ENCODE peak calls at places on chromosomes 16 and 17, in six cellular contexts. K, N, X, W, C and P are unnamed samples.

GRCh38 chr17:27458524-27458908 is 2.3 kb downstream of the KSR1 start:
- DNase-seq in K (no peak), N (peak; percentile 74), X (no peak), W (no peak), C (peak; percentile 26), P (no peak)

GRCh38 chr17:62802531-62803205 is 5.4 kb downstream of the MARCHF10 start:
- DNase-seq in K (no peak), N (peak; percentile 27), X (peak; percentile 35), W (no peak), C (no peak), P (peak; percentile 61)

GRCh38 chr16:73610605-73611177 is 562.8 kb upstream of the ZFHX3 start:
- DNase-seq in K (no peak), N (no peak), X (no peak), W (no peak), C (no peak), P (no peak)

GRCh38 chr17:9575381-9576072 is at the start of gene STX8:
- DNase-seq in K (peak; percentile 87), N (peak; percentile 96), X (peak; percentile 93), W (peak; percentile 92), C (peak; percentile 69), P (peak; percentile 87)

GRCh38 chr16:22736791-22737190 is 77.2 kb upstream of the HS3ST2 start:
- DNase-seq in K (no peak), N (no peak), X (no peak), W (no peak), C (no peak), P (no peak)

GRCh38 chr17:21004016-21004930 is 38.5 kb downstream of the USP22 start:
- DNase-seq in K (no peak), N (no peak), X (no peak), W (no peak), C (no peak), P (no peak)

GRCh38 chr17:50480142-50480764 is 1.6 kb downstream of the RSAD1 start:
- DNase-seq in K (no peak), N (no peak), X (no peak), W (no peak), C (no peak), P (no peak)

GRCh38 chr16:83393196-83393981 is 414.4 kb upstream of the HSBP1 start:
- DNase-seq in K (peak; percentile 33), N (no peak), X (peak; percentile 66), W (no peak), C (no peak), P (no peak)

GRCh38 chr16:85042126-85042525 is 14.5 kb downstream of the KIAA0513 start:
- DNase-seq in K (no peak), N (no peak), X (no peak), W (no peak), C (no peak), P (no peak)

GRCh38 chr16:17921357-17921978 is 415.1 kb downstream of the NPIPA8 start:
- DNase-seq in K (no peak), N (peak; percentile 66), X (no peak), W (peak; percentile 73), C (no peak), P (peak; percentile 32)

GRCh38 chr17:27530791-27531391 is 74.6 kb downstream of the KSR1 start:
- DNase-seq in K (peak; percentile 64), N (no peak), X (peak; percentile 88), W (no peak), C (no peak), P (peak; percentile 48)

GRCh38 chr17:3732171-3732570 is 8.5 kb downstream of the HASPIN start:
- DNase-seq in K (peak; percentile 20), N (no peak), X (peak; percentile 29), W (no peak), C (no peak), P (no peak)

GRCh38 chr16:85395207-85395912 is 217.8 kb upstream of the GSE1 start:
- DNase-seq in K (peak; percentile 98), N (no peak), X (peak; percentile 99), W (peak; percentile 49), C (no peak), P (peak; percentile 67)

GRCh38 chr17:44786551-44787081 is 27.8 kb downstream of the ADAM11 start:
- DNase-seq in K (no peak), N (peak; percentile 34), X (no peak), W (no peak), C (no peak), P (no peak)

GRCh38 chr17:76196675-76197074 is 43.6 kb downstream of the RNF157 start:
- DNase-seq in K (no peak), N (no peak), X (no peak), W (no peak), C (no peak), P (no peak)

GRCh38 chr16:68040506-68041288 is 17.6 kb downstream of the DUS2 start:
- DNase-seq in K (peak; percentile 51), N (peak; percentile 90), X (peak; percentile 69), W (peak; percentile 96), C (peak; percentile 63), P (peak; percentile 87)

GRCh38 chr16:9039208-9039607 is 52.2 kb upstream of the HAPSTR1 start:
- DNase-seq in K (peak; percentile 55), N (no peak), X (peak; percentile 41), W (no peak), C (no peak), P (no peak)

GRCh38 chr17:16363749-16364536 is 10.7 kb upstream of the CENPV start:
- DNase-seq in K (peak; percentile 69), N (peak; percentile 87), X (peak; percentile 79), W (peak; percentile 88), C (peak; percentile 76), P (peak; percentile 63)

GRCh38 chr17:64491995-64492394 is 4.9 kb downstream of the POLG2 start:
- DNase-seq in K (peak; percentile 47), N (no peak), X (peak; percentile 49), W (no peak), C (no peak), P (no peak)

GRCh38 chr17:67585077-67585602 is 132.6 kb upstream of the NOL11 start:
- DNase-seq in K (peak; percentile 40), N (no peak), X (peak; percentile 97), W (no peak), C (no peak), P (no peak)

GRCh38 chr17:58968662-58969061 is 138.0 kb downstream of the TRIM37 start:
- DNase-seq in K (peak; percentile 12), N (no peak), X (no peak), W (no peak), C (no peak), P (no peak)

GRCh38 chr16:65489531-65490023 is 367.7 kb upstream of the CDH11 start:
- DNase-seq in K (no peak), N (no peak), X (no peak), W (no peak), C (no peak), P (no peak)

GRCh38 chr16:4392382-4393242 is 21.0 kb downstream of the VASN start:
- DNase-seq in K (peak; percentile 86), N (peak; percentile 94), X (no peak), W (peak; percentile 89), C (no peak), P (peak; percentile 50)

GRCh38 chr17:43695968-43696865 is 34.5 kb upstream of the MEOX1 start:
- DNase-seq in K (peak; percentile 20), N (peak; percentile 26), X (no peak), W (no peak), C (no peak), P (no peak)

GRCh38 chr17:16463341-16464000 is 28.5 kb downstream of the LRRC75A start:
- DNase-seq in K (peak; percentile 59), N (peak; percentile 66), X (peak; percentile 26), W (no peak), C (no peak), P (no peak)

DNA sequence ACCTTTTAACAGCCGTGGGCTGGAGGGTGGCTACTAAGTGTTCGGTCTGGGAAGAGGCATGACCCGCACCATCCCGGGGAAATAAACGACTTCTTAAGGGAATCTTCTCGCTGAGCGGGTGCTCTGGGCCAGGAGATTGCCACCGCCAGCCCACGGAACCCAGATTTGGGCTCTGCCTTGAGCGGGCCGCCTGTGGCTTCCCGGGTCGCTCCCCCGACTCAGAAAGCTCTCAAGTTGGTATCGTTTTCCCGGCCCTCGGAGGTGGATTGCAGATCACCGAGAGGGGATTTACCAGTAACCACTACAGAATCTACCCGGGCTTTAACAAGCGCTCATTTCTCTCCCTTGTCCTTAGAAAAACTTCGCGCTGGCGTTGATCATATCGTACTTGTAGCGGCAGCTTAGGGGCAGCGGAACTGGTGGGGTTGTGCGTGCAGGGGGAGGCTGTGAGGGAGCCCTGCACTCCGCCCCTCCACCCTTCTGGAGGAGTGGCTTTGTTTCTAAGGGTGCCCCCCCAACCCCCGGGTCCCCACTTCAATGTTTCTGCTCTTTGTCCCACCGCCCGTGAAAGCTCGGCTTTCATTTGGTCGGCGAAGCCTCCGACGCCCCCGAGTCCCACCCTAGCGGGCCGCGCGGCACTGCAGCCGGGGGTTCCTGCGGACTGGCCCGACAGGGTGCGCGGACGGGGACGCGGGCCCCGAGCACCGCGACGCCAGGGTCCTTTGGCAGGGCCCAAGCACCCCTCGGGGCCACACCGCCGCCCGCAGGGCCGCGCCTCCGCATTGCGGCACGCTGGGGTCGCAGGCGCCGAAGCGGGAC is 3.6 kb upstream of the CBX4 start:
- DNase-seq in K (no peak), N (no peak), X (peak; percentile 59), W (peak; percentile 56), C (no peak), P (no peak)
- H2AFZ ChIP-seq in K (peak overlapping the region; percentile 93), N (no peak overlapping the region), X (no peak overlapping the region), W (no peak overlapping the region), C (peak overlapping the region; percentile 97), P (peak overlapping the region; percentile 78)

GRCh38 chr17:78369791-78370381 is 8.6 kb upstream of the PGS1 start:
- DNase-seq in K (no peak), N (peak; percentile 67), X (no peak), W (no peak), C (no peak), P (no peak)
- H3K23ac ChIP-seq in K (no peak overlapping the region), N (no peak overlapping the region), X (no peak overlapping the region), W (no peak overlapping the region), C (no peak overlapping the region), P (no peak overlapping the region)

GRCh38 chr17:1416414-1416813 is 16.4 kb upstream of the YWHAE start:
- DNase-seq in K (no peak), N (no peak), X (no peak), W (no peak), C (no peak), P (no peak)
- H3K18ac ChIP-seq in K (no peak overlapping the region), N (no peak overlapping the region), X (no peak overlapping the region), W (no peak overlapping the region), C (no peak overlapping the region), P (no peak overlapping the region)

GRCh38 chr16:88995194-88995593 is 18.2 kb upstream of the CBFA2T3 start:
- DNase-seq in K (no peak), N (no peak), X (no peak), W (no peak), C (no peak), P (no peak)

GRCh38 chr16:88993946-88994600 is 17.1 kb upstream of the CBFA2T3 start:
- DNase-seq in K (no peak), N (no peak), X (no peak), W (no peak), C (no peak), P (no peak)

GRCh38 chr16:88995746-88996535 is 18.9 kb upstream of the CBFA2T3 start:
- DNase-seq in K (no peak), N (no peak), X (no peak), W (no peak), C (no peak), P (no peak)

GRCh38 chr16:88993006-88993787 is 16.2 kb upstream of the CBFA2T3 start:
- DNase-seq in K (no peak), N (peak; percentile 52), X (no peak), W (no peak), C (no peak), P (no peak)

DNA sequence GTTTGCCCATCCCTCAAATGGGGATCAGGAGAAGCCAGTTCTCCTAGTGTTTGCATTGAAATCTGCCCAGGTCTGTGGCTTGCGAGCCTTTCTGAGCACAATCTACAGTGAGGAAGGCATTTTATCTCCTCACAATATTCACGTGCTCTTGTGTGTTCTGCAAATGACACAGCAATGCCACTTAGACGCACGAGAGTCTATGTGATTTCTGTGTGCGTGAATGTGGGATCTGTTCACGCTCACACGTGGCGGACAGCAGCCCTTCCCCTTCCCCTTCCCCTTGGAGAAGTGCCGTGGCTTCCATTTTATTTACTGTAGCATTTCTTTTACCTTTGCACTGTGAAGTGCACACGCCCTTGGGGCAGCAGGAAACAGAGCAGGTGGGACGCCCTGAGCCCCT is 17.7 kb upstream of the CBFA2T3 start:
- DNase-seq in K (no peak), N (no peak), X (no peak), W (no peak), C (no peak), P (no peak)
- H2AFZ ChIP-seq in K (no peak overlapping the region), N (no peak overlapping the region), X (no peak overlapping the region), W (peak overlapping the region; percentile 52), C (no peak overlapping the region), P (no peak overlapping the region)